ENCODE peak calls at places on chromosomes 6 and 20, in ten cellular contexts. D is brain microvascular endothelial cell; N is mesendoderm; Q is fibroblast of lung; E is vagina; P is effector memory CD4-positive, alpha-beta T cell; C is stomach; S is sigmoid colon; A is HCT116; U is heart left ventricle. T is an unnamed sample.
A peak's percentile ranks its signal among the peaks of the same experiment; 100 is the strongest.

GRCh38 chr20:56443654-56444540 is 24.5 kb upstream of the RTF2 start:
- DNase-seq in D (peak; percentile 18), N (no peak), Q (peak; percentile 40), E (no peak), P (no peak), C (no peak), S (peak; percentile 67), A (no peak), U (peak; percentile 70), T (no peak)

GRCh38 chr6:137237413-137238170 is 18.4 kb upstream of the IFNGR1 start:
- DNase-seq in D (peak; percentile 83), N (peak; percentile 82), Q (peak; percentile 87), E (no peak), P (no peak), C (no peak), S (no peak), A (no peak), U (no peak), T (peak; percentile 91)

GRCh38 chr6:158654960-158655485 is 5.2 kb downstream of the SYTL3 start:
- DNase-seq in D (no peak), N (no peak), Q (peak; percentile 83), E (no peak), P (no peak), C (no peak), S (no peak), A (no peak), U (no peak), T (no peak)

GRCh38 chr6:100549406-100550167 is 84.9 kb upstream of the SIM1 start:
- DNase-seq in D (peak; percentile 73), N (peak; percentile 68), Q (peak; percentile 88), E (no peak), P (no peak), C (no peak), S (no peak), A (no peak), U (no peak), T (no peak)

GRCh38 chr20:1567392-1568165 is 10.1 kb upstream of the SIRPD start:
- DNase-seq in D (peak; percentile 2), N (peak; percentile 84), Q (peak; percentile 71), E (no peak), P (no peak), C (no peak), S (no peak), A (peak; percentile 8), U (no peak), T (no peak)

GRCh38 chr6:168180548-168181011 is 101.6 kb upstream of the FRMD1 start:
- DNase-seq in D (no peak), N (no peak), Q (no peak), E (peak; percentile 81), P (no peak), C (peak; percentile 68), S (peak; percentile 48), A (no peak), U (no peak), T (no peak)

GRCh38 chr6:166412911-166413384 is 30.2 kb upstream of the MPC1 start:
- DNase-seq in D (no peak), N (no peak), Q (no peak), E (no peak), P (no peak), C (no peak), S (peak; percentile 51), A (no peak), U (no peak), T (no peak)

GRCh38 chr6:13615802-13616140 is 636 bp downstream of the NOL7 start:
- DNase-seq in D (peak; percentile 38), N (peak; percentile 53), Q (no peak), E (no peak), P (peak; percentile 16), C (peak; percentile 45), S (peak; percentile 76), A (no peak), U (peak; percentile 72), T (no peak)

GRCh38 chr6:49409951-49410542 is 53.0 kb downstream of the MMUT start:
- DNase-seq in D (peak; percentile 86), N (peak; percentile 70), Q (peak; percentile 36), E (no peak), P (peak; percentile 5), C (peak; percentile 74), S (peak; percentile 67), A (peak; percentile 54), U (no peak), T (peak; percentile 59)

GRCh38 chr6:40763001-40763400 is 175.8 kb upstream of the LRFN2 start:
- DNase-seq in D (no peak), N (no peak), Q (no peak), E (no peak), P (no peak), C (peak; percentile 54), S (no peak), A (no peak), U (no peak), T (no peak)

GRCh38 chr6:122751291-122751690 is 28.2 kb upstream of the FABP7 start:
- DNase-seq in D (no peak), N (no peak), Q (no peak), E (no peak), P (no peak), C (no peak), S (no peak), A (no peak), U (no peak), T (no peak)

GRCh38 chr6:167760979-167761793 is 65.5 kb upstream of the AFDN start:
- DNase-seq in D (peak; percentile 2), N (no peak), Q (peak; percentile 40), E (no peak), P (no peak), C (peak; percentile 76), S (peak; percentile 74), A (no peak), U (no peak), T (no peak)

GRCh38 chr20:34269996-34270627 is 28.9 kb downstream of the ASIP start:
- DNase-seq in D (peak; percentile 12), N (no peak), Q (no peak), E (no peak), P (no peak), C (no peak), S (no peak), A (no peak), U (no peak), T (peak; percentile 44)

GRCh38 chr20:9889270-9889981 is 50.5 kb upstream of the PAK5 start:
- DNase-seq in D (no peak), N (no peak), Q (no peak), E (no peak), P (no peak), C (no peak), S (no peak), A (no peak), U (no peak), T (no peak)

GRCh38 chr6:142833798-142834197 is 111.2 kb downstream of the HIVEP2 start:
- DNase-seq in D (no peak), N (no peak), Q (no peak), E (no peak), P (no peak), C (no peak), S (no peak), A (no peak), U (no peak), T (no peak)

GRCh38 chr6:142830807-142831206 is 114.2 kb downstream of the HIVEP2 start:
- DNase-seq in D (no peak), N (no peak), Q (no peak), E (no peak), P (no peak), C (no peak), S (no peak), A (no peak), U (no peak), T (no peak)

GRCh38 chr6:142835787-142836186 is 109.2 kb downstream of the HIVEP2 start:
- DNase-seq in D (no peak), N (no peak), Q (no peak), E (no peak), P (no peak), C (no peak), S (no peak), A (no peak), U (no peak), T (no peak)

GRCh38 chr6:142834853-142835252 is 110.1 kb downstream of the HIVEP2 start:
- DNase-seq in D (no peak), N (no peak), Q (no peak), E (no peak), P (no peak), C (no peak), S (no peak), A (no peak), U (no peak), T (no peak)

DNA sequence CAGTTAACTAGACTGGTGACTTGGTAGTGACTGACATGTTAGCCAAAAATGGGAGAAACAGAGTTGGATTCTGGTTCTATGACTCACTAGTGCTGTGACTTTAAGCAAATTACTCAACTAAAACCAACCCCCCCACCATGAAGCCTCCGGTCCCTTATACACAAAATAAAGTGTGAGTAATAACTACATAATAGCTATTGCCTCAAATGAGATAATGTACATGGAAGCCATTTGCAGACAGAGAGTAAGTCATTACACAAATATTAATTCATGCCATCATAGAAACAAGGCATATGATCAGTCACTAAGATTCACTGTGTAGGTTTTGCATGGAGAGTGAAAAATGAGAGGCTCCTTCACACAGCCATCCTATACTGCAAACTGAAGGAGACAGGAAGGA is 111.9 kb downstream of the HIVEP2 start:
- DNase-seq in D (peak; percentile 97), N (no peak), Q (peak; percentile 96), E (no peak), P (no peak), C (no peak), S (no peak), A (no peak), U (no peak), T (peak; percentile 68)
- H3K4me3 ChIP-seq in D (no peak overlapping the region), N (no peak overlapping the region), Q (no peak overlapping the region), E (no peak overlapping the region), P (no peak overlapping the region), C (no peak overlapping the region), S (no peak overlapping the region), A (no peak overlapping the region), U (no peak overlapping the region), T (no peak overlapping the region)

DNA sequence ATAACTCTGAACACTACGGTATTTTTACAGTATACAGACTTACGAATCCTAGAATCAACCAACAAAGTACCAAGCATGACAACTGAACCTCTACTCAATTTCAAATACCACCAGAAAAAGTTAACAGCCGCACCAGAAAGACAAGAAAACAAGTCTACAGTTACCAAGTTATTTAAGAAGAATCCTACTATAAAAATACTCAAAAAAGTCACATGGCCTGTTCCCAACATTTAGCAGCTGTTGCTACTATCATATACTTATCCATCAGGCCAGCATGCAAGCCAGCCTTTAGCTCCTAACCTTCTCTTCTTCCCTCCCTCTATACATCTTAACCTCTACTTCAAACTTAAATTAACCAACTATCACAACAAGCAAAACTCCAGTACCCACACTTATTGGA is 1.9 kb downstream of the SYNCRIP start:
- DNase-seq in D (no peak), N (no peak), Q (no peak), E (no peak), P (no peak), C (no peak), S (no peak), A (no peak), U (no peak), T (no peak)
- H3K27ac ChIP-seq in D (no peak overlapping the region), N (no peak overlapping the region), Q (no peak overlapping the region), E (peak overlapping the region; percentile 98), P (no peak overlapping the region), C (no peak overlapping the region), S (no peak overlapping the region), A (no peak overlapping the region), U (no peak overlapping the region), T (no peak overlapping the region)

GRCh38 chr20:60359010-60359409 is 400.8 kb downstream of the CDH26 start:
- DNase-seq in D (no peak), N (no peak), Q (no peak), E (no peak), P (no peak), C (no peak), S (no peak), A (no peak), U (no peak), T (no peak)
- H3K27me3 ChIP-seq in D (no peaks in the 10 kb centered on the region), N (no peaks in the 10 kb centered on the region), Q (no peaks in the 10 kb centered on the region), E (no peaks in the 10 kb centered on the region), P (no peaks in the 10 kb centered on the region), C (no peaks in the 10 kb centered on the region), S (no peaks in the 10 kb centered on the region), A (no peaks in the 10 kb centered on the region), U (no peaks in the 10 kb centered on the region), T (no peaks in the 10 kb centered on the region)

GRCh38 chr6:116229287-116229913 is 24.5 kb downstream of the TSPYL4 start:
- DNase-seq in D (peak; percentile 95), N (peak; percentile 99), Q (peak; percentile 96), E (no peak), P (no peak), C (peak; percentile 49), S (peak; percentile 96), A (peak; percentile 31), U (peak; percentile 89), T (peak; percentile 56)
- H3K4me3 ChIP-seq in D (peak overlapping the region; percentile 57), N (no peak overlapping the region), Q (peak overlapping the region; percentile 34), E (peak overlapping the region; percentile 27), P (no peak overlapping the region), C (peak overlapping the region; percentile 30), S (peak overlapping the region; percentile 11), A (no peak overlapping the region), U (peak overlapping the region; percentile 33), T (no peak overlapping the region)

T was measured in SJSA1.